ENCODE peak calls at places on chromosome 4, in six cellular contexts. F is SHP77, W is AG08396, A is fibroblast of mammary gland, Y is psoas muscle, G is RPMI8226. I is an unnamed sample.

GRCh38 chr4:147789596-147789995 is 57.7 kb downstream of the ARHGAP10 start:
- DNase-seq in F (no peak), W (no peak), A (peak; percentile 80), Y (no peak), G (no peak), I (no peak)

GRCh38 chr4:74318270-74318669 is 10.0 kb downstream of the EPGN start:
- DNase-seq in F (no peak), W (no peak), A (no peak), Y (no peak), G (no peak), I (no peak)

GRCh38 chr4:14726441-14727405 is 275.6 kb upstream of the CPEB2 start:
- DNase-seq in F (no peak), W (peak; percentile 34), A (peak; percentile 65), Y (no peak), G (peak; percentile 42), I (no peak)

GRCh38 chr4:13988347-13989265 is 361.1 kb upstream of the BOD1L1 start:
- DNase-seq in F (no peak), W (peak; percentile 51), A (peak; percentile 100), Y (peak; percentile 50), G (no peak), I (no peak)

GRCh38 chr4:41430796-41431195 is 107.2 kb upstream of the LIMCH1 start:
- DNase-seq in F (no peak), W (no peak), A (no peak), Y (no peak), G (no peak), I (no peak)

GRCh38 chr4:182143822-182144620 is 99.2 kb upstream of the TENM3 start:
- DNase-seq in F (no peak), W (peak; percentile 37), A (peak; percentile 81), Y (peak; percentile 49), G (peak; percentile 6), I (peak; percentile 77)

GRCh38 chr4:150209140-150209829 is 131.0 kb downstream of the DCLK2 start:
- DNase-seq in F (no peak), W (peak; percentile 45), A (peak; percentile 76), Y (peak; percentile 40), G (peak; percentile 24), I (peak; percentile 65)

GRCh38 chr4:176708771-176709311 is 83.9 kb downstream of the VEGFC start:
- DNase-seq in F (no peak), W (no peak), A (peak; percentile 36), Y (no peak), G (no peak), I (no peak)

I was measured in ACHN.